ENCODE peak calls at places on chromosome 3, in ten cellular contexts. D, O, I, Z, R, V, Q, A, Y and G are unnamed samples.

GRCh38 chr3:197312431-197312830 is 14.0 kb upstream of the DLG1 start:
- DNase-seq in A (no peak), Z (no peak), I (no peak), O (no peak), V (no peak), Q (no peak), Y (no peak), D (no peak), R (no peak), G (no peak)

GRCh38 chr3:191783039-191783438 is 322.1 kb downstream of the PYDC2 start:
- DNase-seq in Z (no peak), I (no peak), Y (no peak), D (no peak), V (no peak), Q (no peak), A (no peak), O (no peak), R (no peak), G (no peak)

GRCh38 chr3:58205981-58206380 is 4.8 kb downstream of the DNASE1L3 start:
- DNase-seq in Y (no peak), D (no peak), V (no peak), O (no peak), A (no peak), R (no peak), I (no peak), Z (no peak), Q (no peak), G (no peak)

GRCh38 chr3:190541560-190541959 is 27.7 kb downstream of the IL1RAP start:
- DNase-seq in Y (no peak), A (no peak), Z (no peak), I (no peak), D (no peak), V (no peak), O (no peak), R (no peak), Q (no peak), G (no peak)

GRCh38 chr3:70882104-70882503 is 569.7 kb upstream of the MDFIC2 start:
- DNase-seq in Z (no peak), D (no peak), I (no peak), A (peak), Y (no peak), Q (no peak), O (no peak), V (no peak), R (no peak), G (no peak)

GRCh38 chr3:185371683-185372082 is 8.7 kb downstream of the MAP3K13 start:
- DNase-seq in O (no peak), V (no peak), R (peak), D (no peak), Z (no peak), I (peak), Q (no peak), A (no peak), Y (no peak), G (no peak)

GRCh38 chr3:112635674-112636073 is 5.3 kb downstream of the CCDC80 start:
- DNase-seq in Z (no peak), D (no peak), Q (peak), R (no peak), Y (peak), I (no peak), V (no peak), A (peak), O (no peak), G (no peak)

GRCh38 chr3:63353383-63353782 is 75.3 kb downstream of the SYNPR start:
- DNase-seq in Q (no peak), Z (no peak), R (no peak), V (no peak), Y (no peak), A (no peak), O (no peak), D (no peak), I (no peak), G (no peak)

GRCh38 chr3:193556841-193557240 is 2.1 kb upstream of the ATP13A4 start:
- DNase-seq in I (no peak), D (no peak), Y (no peak), R (no peak), A (no peak), V (no peak), Z (no peak), Q (no peak), O (no peak), G (no peak)

GRCh38 chr3:43288366-43288765 is 2.0 kb downstream of the SNRK start:
- DNase-seq in I (no peak), Z (no peak), Y (no peak), R (no peak), Q (no peak), A (no peak), D (no peak), O (no peak), V (no peak), G (no peak)

GRCh38 chr3:12178091-12178820 is 19.5 kb upstream of the TIMP4 start:
- DNase-seq in Q (peak), A (no peak), V (no peak), Z (peak), D (no peak), O (no peak), R (no peak), I (no peak), Y (peak), G (no peak)

GRCh38 chr3:26118165-26118564 is 328.3 kb downstream of the OXSM start:
- DNase-seq in V (no peak), Y (no peak), D (no peak), Q (no peak), R (peak), I (no peak), A (no peak), Z (no peak), O (no peak), G (no peak)

GRCh38 chr3:82628385-82629014 is 867.1 kb upstream of the GBE1 start:
- DNase-seq in O (no peak), D (no peak), A (no peak), R (no peak), V (no peak), Z (no peak), Y (no peak), Q (no peak), I (no peak), G (no peak)

GRCh38 chr3:4492240-4493007 is 724 bp upstream of the ITPR1 start:
- DNase-seq in Q (peak), D (peak), Z (peak), I (peak), V (peak), R (peak), O (peak), A (no peak), Y (peak), G (peak)

GRCh38 chr3:149657458-149657795 is 398 bp downstream of the WWTR1 start:
- DNase-seq in V (peak), I (no peak), Z (no peak), O (peak), D (no peak), Q (peak), R (peak), Y (no peak), A (peak), G (no peak)

GRCh38 chr3:102745881-102746280 is 311.1 kb downstream of the ZPLD1 start:
- DNase-seq in I (no peak), R (no peak), O (no peak), V (no peak), Z (no peak), D (no peak), Q (no peak), Y (no peak), A (no peak), G (no peak)

GRCh38 chr3:71076361-71076997 is 507.0 kb downstream of the FOXP1 start:
- DNase-seq in Z (no peak), I (no peak), A (no peak), O (no peak), Q (no peak), V (no peak), R (no peak), D (no peak), Y (no peak), G (no peak)

GRCh38 chr3:55658297-55659022 is 171.4 kb upstream of the WNT5A start:
- DNase-seq in Q (no peak), O (no peak), A (no peak), D (no peak), Y (no peak), Z (no peak), V (no peak), R (no peak), I (no peak), G (no peak)

GRCh38 chr3:34837848-34838741 is 801.2 kb upstream of the ARPP21 start:
- DNase-seq in Q (no peak), Z (no peak), A (no peak), R (no peak), Y (no peak), D (no peak), I (no peak), O (no peak), V (no peak), G (no peak)

GRCh38 chr3:15819576-15819975 is 21.8 kb upstream of the ANKRD28 start:
- DNase-seq in D (no peak), V (no peak), Q (no peak), A (no peak), Y (no peak), R (no peak), I (no peak), Z (no peak), O (no peak), G (no peak)